ENCODE peak calls at places on chromosomes 6 and 20, in four cellular contexts. K, W, V and B are unnamed samples.

GRCh38 chr6:20704325-20704724 is 170.1 kb downstream of the CDKAL1 start:
- DNase-seq in K (no peak), W (no peak), V (no peak), B (no peak)

GRCh38 chr6:93447874-93448273 is 28.5 kb upstream of the EPHA7 start:
- DNase-seq in K (no peak), W (no peak), V (no peak), B (no peak)

GRCh38 chr6:133227344-133227743 is 13.8 kb upstream of the EYA4 start:
- DNase-seq in K (no peak), W (no peak), V (no peak), B (no peak)

GRCh38 chr20:47821481-47822100 is 36.3 kb upstream of the SULF2 start:
- DNase-seq in K (no peak), W (no peak), V (no peak), B (no peak)

GRCh38 chr20:52340036-52340634 is 148.6 kb upstream of the ZFP64 start:
- DNase-seq in K (no peak), W (peak; percentile 16), V (no peak), B (no peak)

GRCh38 chr20:20237093-20237959 is 130.6 kb upstream of the INSM1 start:
- DNase-seq in K (no peak), W (peak; percentile 53), V (peak; percentile 65), B (peak; percentile 54)

GRCh38 chr6:118744261-118744941 is 93.0 kb upstream of the CEP85L start:
- DNase-seq in K (no peak), W (no peak), V (no peak), B (no peak)

GRCh38 chr6:71721642-71722041 is 164.7 kb upstream of the RIMS1 start:
- DNase-seq in K (no peak), W (no peak), V (no peak), B (no peak)

GRCh38 chr6:136797977-136798376 is 5.7 kb upstream of the MAP3K5 start:
- DNase-seq in K (no peak), W (no peak), V (no peak), B (no peak)

GRCh38 chr20:23037017-23037481 is 1.9 kb downstream of the SSTR4 start:
- DNase-seq in K (no peak), W (no peak), V (no peak), B (no peak)

GRCh38 chr6:2823104-2823850 is 18.4 kb downstream of the SERPINB1 start:
- DNase-seq in K (no peak), W (no peak), V (no peak), B (no peak)

GRCh38 chr6:118495639-118496296 is 52.3 kb upstream of the PLN start:
- DNase-seq in K (no peak), W (no peak), V (no peak), B (no peak)

GRCh38 chr6:12280458-12280857 is 9.7 kb upstream of the EDN1 start:
- DNase-seq in K (no peak), W (no peak), V (no peak), B (no peak)

GRCh38 chr20:37296371-37296770 is 6.9 kb downstream of the MANBAL start:
- DNase-seq in K (no peak), W (no peak), V (no peak), B (no peak)

GRCh38 chr6:124962617-124963415 is 579 bp downstream of the RNF217 start:
- DNase-seq in K (no peak), W (peak; percentile 59), V (peak; percentile 74), B (peak; percentile 13)
- TF ChIP-seq POLR2A in K (no peak), W (peak; percentile 60), V (peak; percentile 51), B (no peak)

GRCh38 chr6:158461954-158462353 is 97.9 kb upstream of the TMEM181 start:
- DNase-seq in K (no peak), W (no peak), V (no peak), B (no peak)

GRCh38 chr6:158452191-158452590 is 107.7 kb upstream of the TMEM181 start:
- DNase-seq in K (no peak), W (no peak), V (no peak), B (no peak)

GRCh38 chr6:158460602-158461092 is 99.2 kb upstream of the TMEM181 start:
- DNase-seq in K (no peak), W (no peak), V (no peak), B (no peak)

GRCh38 chr6:158459726-158460125 is 100.2 kb upstream of the TMEM181 start:
- DNase-seq in K (no peak), W (no peak), V (no peak), B (no peak)

DNA sequence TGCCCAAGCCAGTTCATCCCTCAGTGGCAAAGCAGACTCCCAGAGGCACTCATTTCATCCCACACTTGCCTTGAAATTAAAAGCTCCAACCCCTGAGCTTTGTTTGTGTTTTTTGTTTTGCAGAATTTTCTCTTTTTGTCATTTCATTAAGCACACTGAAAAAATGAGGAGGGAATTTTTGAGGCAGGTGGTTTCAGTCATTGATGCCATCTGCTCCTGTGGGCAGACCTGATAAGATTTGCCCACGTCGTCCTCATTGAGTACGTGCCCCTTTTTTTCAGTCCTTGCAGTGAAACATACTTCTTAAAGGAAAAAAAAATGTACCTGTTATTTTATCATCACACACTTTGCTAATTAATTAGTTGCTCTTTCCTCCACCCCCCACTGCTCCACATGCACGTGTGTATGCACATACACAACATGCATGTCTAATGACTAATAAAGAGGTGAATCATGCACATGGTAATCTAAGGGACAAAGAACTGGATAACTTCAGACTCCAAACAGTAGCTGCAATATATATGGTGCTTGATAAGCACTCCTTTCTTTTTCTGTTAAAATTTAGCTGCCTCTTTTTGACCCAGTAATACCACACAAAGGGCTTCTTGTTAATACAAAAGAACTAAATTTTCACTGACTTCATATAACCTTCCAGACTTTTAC is 102.1 kb upstream of the TMEM181 start:
- DNase-seq in K (no peak), W (no peak), V (no peak), B (no peak)
- TF ChIP-seq TAF1 in K (no peak), W (no peak), V (no peak), B (no peak)

GRCh38 chr20:31661625-31662371 is 24.1 kb downstream of the COX4I2 start:
- DNase-seq in K (no peak), W (peak; percentile 93), V (peak; percentile 88), B (peak; percentile 83)
- TF ChIP-seq POLR2A in K (no peak), W (peak; percentile 64), V (peak; percentile 58), B (no peak)

DNA sequence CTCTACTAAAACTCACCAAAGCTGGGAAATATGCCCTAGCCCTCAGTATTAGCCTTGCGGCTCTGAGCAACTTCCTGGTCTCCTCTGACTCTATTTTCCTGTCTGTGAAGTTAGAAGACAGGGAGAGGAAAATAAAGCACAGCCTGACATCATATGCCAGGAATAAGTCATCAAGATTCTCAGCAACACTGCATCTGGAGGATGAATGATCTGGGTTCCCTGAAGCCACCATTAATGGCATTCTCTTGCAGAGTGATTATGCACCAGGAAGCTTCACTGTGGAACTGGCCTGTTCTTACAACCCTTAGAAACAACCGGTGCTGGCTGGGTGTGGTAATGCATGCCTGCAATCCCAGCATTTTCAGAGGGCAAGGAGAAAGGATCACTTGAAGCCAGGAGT is 12.4 kb downstream of the ADGRF5 start:
- DNase-seq in K (no peak), W (no peak), V (no peak), B (no peak)
- TF ChIP-seq TAF1 in K (no peak), W (no peak), V (no peak), B (no peak)

GRCh38 chr20:58388882-58389323 is at the start of gene VAPB:
- DNase-seq in K (peak; percentile 88), W (peak; percentile 98), V (peak; percentile 99), B (peak; percentile 84)
- TF ChIP-seq POLR2A in K (peak; percentile 87), W (peak; percentile 50), V (peak; percentile 59), B (no peak)

DNA sequence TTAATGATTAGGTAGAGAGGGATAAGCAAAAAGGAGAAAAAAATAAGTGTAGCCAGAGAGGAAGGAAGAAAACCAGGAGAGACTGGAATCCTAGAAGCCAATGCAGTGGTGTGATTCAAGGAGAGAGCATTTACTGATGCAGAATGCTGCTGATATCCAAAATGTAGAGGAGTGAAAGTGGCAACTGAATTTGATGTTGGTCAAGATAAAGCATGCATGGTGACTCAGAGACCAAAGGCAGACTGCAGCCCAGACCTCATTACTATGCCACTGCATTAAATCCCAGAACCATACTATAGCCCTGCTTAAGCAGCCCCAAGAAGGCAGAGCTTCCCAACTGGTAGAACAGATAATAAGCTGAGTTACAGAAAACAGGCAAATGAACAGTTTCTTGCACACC is 15.8 kb downstream of the KLHL32 start:
- DNase-seq in K (no peak), W (no peak), V (no peak), B (no peak)
- TF ChIP-seq TAF1 in K (no peak), W (no peak), V (no peak), B (no peak)

GRCh38 chr6:144746902-144747469 is 461.9 kb downstream of the UTRN start:
- DNase-seq in K (no peak), W (no peak), V (no peak), B (no peak)
- TF ChIP-seq POLR2A in K (no peak), W (no peak), V (no peak), B (no peak)

GRCh38 chr6:52839124-52840055 is 1.2 kb downstream of the GSTA5 start:
- DNase-seq in K (no peak), W (peak; percentile 74), V (peak; percentile 82), B (peak; percentile 36)

GRCh38 chr6:52829046-52829817 is 11.4 kb downstream of the GSTA5 start:
- DNase-seq in K (no peak), W (no peak), V (no peak), B (no peak)

GRCh38 chr6:52834481-52834880 is 6.1 kb downstream of the GSTA5 start:
- DNase-seq in K (no peak), W (no peak), V (no peak), B (no peak)
- TF ChIP-seq TAF1 in K (no peak), W (no peak), V (no peak), B (no peak)

GRCh38 chr20:32404017-32404416 is 45.9 kb downstream of the ASXL1 start:
- DNase-seq in K (no peak), W (no peak), V (no peak), B (no peak)
- TF ChIP-seq POLR2A in K (no peak), W (no peak), V (no peak), B (no peak)